ENCODE peak calls at places on chromosomes 7 and 10, in eight cellular contexts. One of them, this sample, is unnamed. For H3K4me1 and H3K36me3, the result is how much of the 10 kb centered on the place peaks cover.

GRCh38 chr7:91288208-91288824 is 24.1 kb downstream of the FZD1 start:
- DNase-seq in iPS DF 6.9: no peak
- DNase-seq in CD8-positive, alpha-beta memory T cell: no peak
- DNase-seq in PC-3: peak
- DNase-seq in fibroblast of lung: no peak
- DNase-seq in CD4-positive, alpha-beta memory T cell: no peak
- DNase-seq in heart left ventricle: peak
- DNase-seq in tibial artery: peak
- DNase-seq in this sample: no peak

GRCh38 chr7:112484671-112485097 is 3.9 kb downstream of the LSMEM1 start:
- DNase-seq in iPS DF 6.9: no peak
- DNase-seq in PC-3: peak
- DNase-seq in heart left ventricle: peak
- DNase-seq in fibroblast of lung: peak
- DNase-seq in CD8-positive, alpha-beta memory T cell: no peak
- DNase-seq in tibial artery: peak
- DNase-seq in CD4-positive, alpha-beta memory T cell: no peak
- DNase-seq in this sample: peak

GRCh38 chr10:79158402-79159097 is 89.8 kb downstream of the ZMIZ1 start:
- DNase-seq in tibial artery: no peak
- DNase-seq in CD4-positive, alpha-beta memory T cell: no peak
- DNase-seq in heart left ventricle: no peak
- DNase-seq in fibroblast of lung: no peak
- DNase-seq in PC-3: peak
- DNase-seq in CD8-positive, alpha-beta memory T cell: no peak
- DNase-seq in iPS DF 6.9: no peak
- DNase-seq in this sample: no peak

GRCh38 chr7:5284304-5285281 is 1.9 kb downstream of the SLC29A4 start:
- DNase-seq in CD4-positive, alpha-beta memory T cell: no peak
- DNase-seq in tibial artery: no peak
- DNase-seq in iPS DF 6.9: no peak
- DNase-seq in heart left ventricle: no peak
- DNase-seq in PC-3: peak
- DNase-seq in CD8-positive, alpha-beta memory T cell: no peak
- DNase-seq in fibroblast of lung: no peak
- DNase-seq in this sample: no peak

GRCh38 chr7:19146699-19147098 is 1.5 kb upstream of the FERD3L start:
- DNase-seq in CD4-positive, alpha-beta memory T cell: no peak
- DNase-seq in tibial artery: no peak
- DNase-seq in fibroblast of lung: peak
- DNase-seq in heart left ventricle: no peak
- DNase-seq in iPS DF 6.9: no peak
- DNase-seq in PC-3: peak
- DNase-seq in CD8-positive, alpha-beta memory T cell: no peak
- DNase-seq in this sample: no peak

GRCh38 chr10:44706745-44707144 is 204.4 kb upstream of the TMEM72 start:
- DNase-seq in CD4-positive, alpha-beta memory T cell: no peak
- DNase-seq in PC-3: peak
- DNase-seq in tibial artery: no peak
- DNase-seq in heart left ventricle: no peak
- DNase-seq in fibroblast of lung: peak
- DNase-seq in CD8-positive, alpha-beta memory T cell: no peak
- DNase-seq in iPS DF 6.9: no peak
- DNase-seq in this sample: no peak

GRCh38 chr10:103595933-103596726 is 102.6 kb downstream of the NEURL1 start:
- DNase-seq in tibial artery: no peak
- DNase-seq in heart left ventricle: peak
- DNase-seq in CD4-positive, alpha-beta memory T cell: no peak
- DNase-seq in PC-3: no peak
- DNase-seq in CD8-positive, alpha-beta memory T cell: no peak
- DNase-seq in iPS DF 6.9: no peak
- DNase-seq in fibroblast of lung: no peak
- DNase-seq in this sample: no peak

GRCh38 chr7:128405345-128406146 is 4.2 kb downstream of the IMPDH1 start:
- DNase-seq in PC-3: peak
- DNase-seq in tibial artery: no peak
- DNase-seq in CD4-positive, alpha-beta memory T cell: peak
- DNase-seq in fibroblast of lung: peak
- DNase-seq in CD8-positive, alpha-beta memory T cell: peak
- DNase-seq in heart left ventricle: peak
- DNase-seq in iPS DF 6.9: no peak
- DNase-seq in this sample: peak

GRCh38 chr7:620885-621284 is 101.2 kb upstream of the PDGFA start:
- DNase-seq in CD8-positive, alpha-beta memory T cell: no peak
- DNase-seq in fibroblast of lung: no peak
- DNase-seq in CD4-positive, alpha-beta memory T cell: no peak
- DNase-seq in iPS DF 6.9: no peak
- DNase-seq in tibial artery: no peak
- DNase-seq in PC-3: no peak
- DNase-seq in heart left ventricle: no peak
- DNase-seq in this sample: no peak

GRCh38 chr7:154441811-154442210 is 389.6 kb downstream of the DPP6 start:
- DNase-seq in PC-3: no peak
- DNase-seq in fibroblast of lung: no peak
- DNase-seq in iPS DF 6.9: no peak
- DNase-seq in tibial artery: no peak
- DNase-seq in heart left ventricle: no peak
- DNase-seq in CD4-positive, alpha-beta memory T cell: no peak
- DNase-seq in CD8-positive, alpha-beta memory T cell: no peak
- DNase-seq in this sample: no peak

GRCh38 chr10:1416456-1417037 is 320.8 kb downstream of the ADARB2 start:
- DNase-seq in fibroblast of lung: no peak
- DNase-seq in heart left ventricle: no peak
- DNase-seq in CD8-positive, alpha-beta memory T cell: no peak
- DNase-seq in iPS DF 6.9: no peak
- DNase-seq in tibial artery: no peak
- DNase-seq in PC-3: no peak
- DNase-seq in CD4-positive, alpha-beta memory T cell: no peak
- DNase-seq in this sample: no peak

GRCh38 chr7:32591938-32592337 is 96.6 kb downstream of the AVL9 start:
- DNase-seq in CD8-positive, alpha-beta memory T cell: no peak
- DNase-seq in PC-3: no peak
- DNase-seq in heart left ventricle: no peak
- DNase-seq in tibial artery: no peak
- DNase-seq in fibroblast of lung: peak
- DNase-seq in iPS DF 6.9: no peak
- DNase-seq in CD4-positive, alpha-beta memory T cell: no peak
- DNase-seq in this sample: no peak

GRCh38 chr10:100248820-100249219 is 18.6 kb downstream of the CWF19L1 start:
- DNase-seq in iPS DF 6.9: no peak
- DNase-seq in PC-3: no peak
- DNase-seq in CD8-positive, alpha-beta memory T cell: no peak
- DNase-seq in tibial artery: no peak
- DNase-seq in heart left ventricle: no peak
- DNase-seq in fibroblast of lung: no peak
- DNase-seq in CD4-positive, alpha-beta memory T cell: no peak
- DNase-seq in this sample: no peak

GRCh38 chr10:116737582-116738358 is 4.6 kb downstream of the HSPA12A start:
- DNase-seq in iPS DF 6.9: no peak
- DNase-seq in CD8-positive, alpha-beta memory T cell: no peak
- DNase-seq in CD4-positive, alpha-beta memory T cell: no peak
- DNase-seq in fibroblast of lung: no peak
- DNase-seq in PC-3: no peak
- DNase-seq in tibial artery: no peak
- DNase-seq in heart left ventricle: no peak
- DNase-seq in this sample: no peak

GRCh38 chr10:572066-572465 is 117.4 kb downstream of the DIP2C start:
- DNase-seq in CD4-positive, alpha-beta memory T cell: no peak
- DNase-seq in CD8-positive, alpha-beta memory T cell: no peak
- DNase-seq in fibroblast of lung: no peak
- DNase-seq in PC-3: no peak
- DNase-seq in heart left ventricle: no peak
- DNase-seq in iPS DF 6.9: no peak
- DNase-seq in tibial artery: no peak
- DNase-seq in this sample: no peak

GRCh38 chr7:603152-603941 is 83.7 kb upstream of the PDGFA start:
- DNase-seq in CD4-positive, alpha-beta memory T cell: no peak
- DNase-seq in tibial artery: no peak
- DNase-seq in PC-3: no peak
- DNase-seq in heart left ventricle: peak
- DNase-seq in iPS DF 6.9: no peak
- DNase-seq in fibroblast of lung: no peak
- DNase-seq in CD8-positive, alpha-beta memory T cell: peak
- DNase-seq in this sample: peak

GRCh38 chr10:122558452-122558851 is 2.1 kb upstream of the DMBT1 start:
- DNase-seq in fibroblast of lung: no peak
- DNase-seq in heart left ventricle: no peak
- DNase-seq in CD8-positive, alpha-beta memory T cell: no peak
- DNase-seq in CD4-positive, alpha-beta memory T cell: peak
- DNase-seq in PC-3: no peak
- DNase-seq in tibial artery: no peak
- DNase-seq in iPS DF 6.9: no peak
- DNase-seq in this sample: no peak

GRCh38 chr10:103055105-103055504 is 137.0 kb downstream of the CNNM2 start:
- DNase-seq in fibroblast of lung: no peak
- DNase-seq in iPS DF 6.9: no peak
- DNase-seq in heart left ventricle: no peak
- DNase-seq in PC-3: no peak
- DNase-seq in CD8-positive, alpha-beta memory T cell: no peak
- DNase-seq in tibial artery: no peak
- DNase-seq in CD4-positive, alpha-beta memory T cell: no peak
- DNase-seq in this sample: no peak

GRCh38 chr7:51602321-51602720 is 285.7 kb upstream of the COBL start:
- DNase-seq in heart left ventricle: no peak
- DNase-seq in tibial artery: no peak
- DNase-seq in PC-3: no peak
- DNase-seq in CD8-positive, alpha-beta memory T cell: no peak
- DNase-seq in CD4-positive, alpha-beta memory T cell: no peak
- DNase-seq in iPS DF 6.9: no peak
- DNase-seq in fibroblast of lung: no peak
- DNase-seq in this sample: no peak

GRCh38 chr7:150966002-150966401 is 12.1 kb downstream of the KCNH2 start:
- DNase-seq in iPS DF 6.9: no peak
- DNase-seq in fibroblast of lung: no peak
- DNase-seq in tibial artery: no peak
- DNase-seq in PC-3: no peak
- DNase-seq in CD4-positive, alpha-beta memory T cell: no peak
- DNase-seq in CD8-positive, alpha-beta memory T cell: no peak
- DNase-seq in heart left ventricle: peak
- DNase-seq in this sample: no peak
- H3K4me1 ChIP-seq in iPS DF 6.9: under half
- H3K4me1 ChIP-seq in fibroblast of lung: under half
- H3K4me1 ChIP-seq in tibial artery: under half
- H3K4me1 ChIP-seq in PC-3: under half
- H3K4me1 ChIP-seq in CD4-positive, alpha-beta memory T cell: under half
- H3K4me1 ChIP-seq in CD8-positive, alpha-beta memory T cell: under half
- H3K4me1 ChIP-seq in heart left ventricle: half or more
- H3K4me1 ChIP-seq in this sample: under half

DNA sequence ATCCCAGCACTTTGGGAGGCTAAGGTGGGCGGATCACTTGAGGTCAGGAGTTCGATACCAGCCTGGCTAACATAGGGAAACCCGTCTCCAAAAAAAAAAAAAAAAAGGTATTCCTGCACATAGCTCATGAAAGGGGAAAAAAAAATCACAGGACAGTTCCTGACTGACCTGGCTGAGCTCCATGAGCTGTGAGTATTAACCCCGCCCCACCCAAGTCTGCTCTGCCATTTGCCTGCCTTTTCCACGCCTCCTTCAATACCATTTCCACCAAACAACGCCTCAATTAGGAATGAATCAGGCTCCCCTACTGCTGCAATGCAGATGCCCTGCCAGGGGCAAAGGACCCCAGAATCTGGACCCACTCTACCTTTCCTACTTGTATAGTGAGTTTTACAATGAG is 55.0 kb downstream of the PDIA4 start:
- DNase-seq in CD8-positive, alpha-beta memory T cell: no peak
- DNase-seq in PC-3: peak
- DNase-seq in iPS DF 6.9: no peak
- DNase-seq in heart left ventricle: no peak
- DNase-seq in fibroblast of lung: no peak
- DNase-seq in tibial artery: no peak
- DNase-seq in CD4-positive, alpha-beta memory T cell: no peak
- DNase-seq in this sample: no peak
- H3K36me3 ChIP-seq in CD8-positive, alpha-beta memory T cell: under half
- H3K36me3 ChIP-seq in PC-3: under half
- H3K36me3 ChIP-seq in iPS DF 6.9: under half
- H3K36me3 ChIP-seq in heart left ventricle: under half
- H3K36me3 ChIP-seq in fibroblast of lung: under half
- H3K36me3 ChIP-seq in tibial artery: under half
- H3K36me3 ChIP-seq in CD4-positive, alpha-beta memory T cell: under half
- H3K36me3 ChIP-seq in this sample: under half

GRCh38 chr7:41698726-41699125 is 4.2 kb downstream of the INHBA start:
- DNase-seq in iPS DF 6.9: no peak
- DNase-seq in fibroblast of lung: peak
- DNase-seq in CD8-positive, alpha-beta memory T cell: no peak
- DNase-seq in PC-3: peak
- DNase-seq in heart left ventricle: peak
- DNase-seq in CD4-positive, alpha-beta memory T cell: no peak
- DNase-seq in tibial artery: no peak
- DNase-seq in this sample: no peak
- H3K4me1 ChIP-seq in iPS DF 6.9: under half
- H3K4me1 ChIP-seq in fibroblast of lung: under half
- H3K4me1 ChIP-seq in CD8-positive, alpha-beta memory T cell: under half
- H3K4me1 ChIP-seq in PC-3: under half
- H3K4me1 ChIP-seq in heart left ventricle: under half
- H3K4me1 ChIP-seq in CD4-positive, alpha-beta memory T cell: under half
- H3K4me1 ChIP-seq in tibial artery: half or more
- H3K4me1 ChIP-seq in this sample: under half

GRCh38 chr7:47427046-47427643 is 154.8 kb downstream of the TNS3 start:
- DNase-seq in fibroblast of lung: no peak
- DNase-seq in PC-3: no peak
- DNase-seq in heart left ventricle: no peak
- DNase-seq in iPS DF 6.9: no peak
- DNase-seq in CD4-positive, alpha-beta memory T cell: no peak
- DNase-seq in tibial artery: no peak
- DNase-seq in CD8-positive, alpha-beta memory T cell: no peak
- DNase-seq in this sample: no peak

GRCh38 chr7:47422631-47423030 is 159.3 kb downstream of the TNS3 start:
- DNase-seq in PC-3: no peak
- DNase-seq in tibial artery: no peak
- DNase-seq in CD4-positive, alpha-beta memory T cell: no peak
- DNase-seq in iPS DF 6.9: no peak
- DNase-seq in CD8-positive, alpha-beta memory T cell: no peak
- DNase-seq in fibroblast of lung: peak
- DNase-seq in heart left ventricle: no peak
- DNase-seq in this sample: no peak

GRCh38 chr7:47423196-47423595 is 158.7 kb downstream of the TNS3 start:
- DNase-seq in PC-3: no peak
- DNase-seq in CD4-positive, alpha-beta memory T cell: no peak
- DNase-seq in iPS DF 6.9: no peak
- DNase-seq in CD8-positive, alpha-beta memory T cell: no peak
- DNase-seq in tibial artery: no peak
- DNase-seq in fibroblast of lung: no peak
- DNase-seq in heart left ventricle: no peak
- DNase-seq in this sample: no peak

GRCh38 chr7:47428052-47428779 is 153.7 kb downstream of the TNS3 start:
- DNase-seq in iPS DF 6.9: no peak
- DNase-seq in CD8-positive, alpha-beta memory T cell: no peak
- DNase-seq in tibial artery: no peak
- DNase-seq in CD4-positive, alpha-beta memory T cell: no peak
- DNase-seq in PC-3: no peak
- DNase-seq in heart left ventricle: no peak
- DNase-seq in fibroblast of lung: no peak
- DNase-seq in this sample: no peak

DNA sequence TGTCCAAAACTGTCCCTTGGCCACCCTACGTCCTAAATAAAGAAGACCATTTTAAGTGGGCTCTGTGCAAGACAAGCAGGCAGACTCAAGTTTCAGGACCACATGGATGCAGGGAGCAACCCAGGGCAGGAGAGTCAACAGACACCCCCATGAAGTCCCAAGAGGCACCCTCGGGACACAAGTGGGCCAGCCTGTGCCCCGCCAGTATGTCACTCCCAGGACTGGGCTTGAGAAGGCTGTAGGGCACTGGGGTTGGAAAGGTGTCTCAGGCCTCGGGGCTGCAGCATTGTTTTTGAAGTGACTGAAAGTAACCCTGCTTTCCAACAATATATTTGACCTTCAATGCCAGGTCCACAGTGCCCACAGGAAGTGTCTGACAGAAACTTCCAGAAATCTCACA is 157.4 kb downstream of the TNS3 start:
- DNase-seq in iPS DF 6.9: no peak
- DNase-seq in heart left ventricle: no peak
- DNase-seq in CD8-positive, alpha-beta memory T cell: no peak
- DNase-seq in CD4-positive, alpha-beta memory T cell: no peak
- DNase-seq in fibroblast of lung: no peak
- DNase-seq in PC-3: no peak
- DNase-seq in tibial artery: no peak
- DNase-seq in this sample: no peak
- H3K36me3 ChIP-seq in iPS DF 6.9: under half
- H3K36me3 ChIP-seq in heart left ventricle: under half
- H3K36me3 ChIP-seq in CD8-positive, alpha-beta memory T cell: under half
- H3K36me3 ChIP-seq in CD4-positive, alpha-beta memory T cell: under half
- H3K36me3 ChIP-seq in fibroblast of lung: under half
- H3K36me3 ChIP-seq in PC-3: half or more
- H3K36me3 ChIP-seq in tibial artery: under half
- H3K36me3 ChIP-seq in this sample: under half

This sample was measured in aorta.